ENCODE peak calls at places on chromosome 2, in four cellular contexts. One of them, this sample, is unnamed.

GRCh38 chr2:60470340-60470739 is 83.1 kb downstream of the BCL11A start:
- DNase-seq in foreskin keratinocyte: no peak
- DNase-seq in effector memory CD4-positive, alpha-beta T cell: no peak
- DNase-seq in glutamatergic neuron: no peak
- DNase-seq in this sample: no peak

GRCh38 chr2:66573412-66573811 is 138.5 kb downstream of the MEIS1 start:
- DNase-seq in glutamatergic neuron: no peak
- DNase-seq in foreskin keratinocyte: no peak
- DNase-seq in effector memory CD4-positive, alpha-beta T cell: no peak
- DNase-seq in this sample: no peak

GRCh38 chr2:113979172-113980128 is 89.6 kb downstream of the ACTR3 start:
- DNase-seq in foreskin keratinocyte: no peak
- DNase-seq in glutamatergic neuron: peak; percentile 55
- DNase-seq in effector memory CD4-positive, alpha-beta T cell: peak; percentile 16
- DNase-seq in this sample: peak; percentile 51

GRCh38 chr2:43152186-43152585 is 74.2 kb downstream of the ZFP36L2 start:
- DNase-seq in effector memory CD4-positive, alpha-beta T cell: no peak
- DNase-seq in glutamatergic neuron: no peak
- DNase-seq in foreskin keratinocyte: no peak
- DNase-seq in this sample: peak; percentile 23

GRCh38 chr2:85741811-85742507 is 11.8 kb upstream of the ATOH8 start:
- DNase-seq in effector memory CD4-positive, alpha-beta T cell: no peak
- DNase-seq in foreskin keratinocyte: peak; percentile 51
- DNase-seq in glutamatergic neuron: peak; percentile 31
- DNase-seq in this sample: peak; percentile 77

GRCh38 chr2:106065268-106065982 is 128.7 kb downstream of the UXS1 start:
- DNase-seq in glutamatergic neuron: peak; percentile 42
- DNase-seq in foreskin keratinocyte: no peak
- DNase-seq in effector memory CD4-positive, alpha-beta T cell: no peak
- DNase-seq in this sample: peak; percentile 83

GRCh38 chr2:138521821-138522220 is 20.3 kb downstream of the SPOPL start:
- DNase-seq in foreskin keratinocyte: no peak
- DNase-seq in effector memory CD4-positive, alpha-beta T cell: no peak
- DNase-seq in glutamatergic neuron: no peak
- DNase-seq in this sample: no peak

GRCh38 chr2:181891258-181891965 is at the start of gene ITPRID2:
- DNase-seq in effector memory CD4-positive, alpha-beta T cell: peak; percentile 32
- DNase-seq in foreskin keratinocyte: peak; percentile 73
- DNase-seq in glutamatergic neuron: peak; percentile 86
- DNase-seq in this sample: peak; percentile 98